ENCODE peak calls at places on chromosomes 11 and 22, in five cellular contexts. J is K562, Z is A549, H is H1, A is HepG2. R is an unnamed sample.
A peak's percentile ranks its signal among the peaks of the same experiment; 100 is the strongest.

GRCh38 chr11:102430158-102430836 is 22.3 kb downstream of the TMEM123 start:
- DNase-seq in J (no peak), Z (no peak), H (no peak), A (no peak), R (peak; percentile 70)

GRCh38 chr11:104024572-104024971 is 11.9 kb upstream of the DDI1 start:
- DNase-seq in J (no peak), Z (no peak), H (no peak), A (no peak), R (no peak)

GRCh38 chr11:46215208-46215931 is 62.1 kb upstream of the CREB3L1 start:
- DNase-seq in J (no peak), Z (no peak), H (no peak), A (no peak), R (no peak)

GRCh38 chr11:57255618-57256017 is 18.6 kb upstream of the APLNR start:
- DNase-seq in J (no peak), Z (no peak), H (no peak), A (no peak), R (peak; percentile 76)

GRCh38 chr11:32435511-32435946 is at the start of gene WT1:
- DNase-seq in J (peak; percentile 85), Z (peak; percentile 57), H (no peak), A (no peak), R (no peak)

GRCh38 chr11:112364962-112365481 is 104.4 kb upstream of the PLET1 start:
- DNase-seq in J (no peak), Z (no peak), H (no peak), A (peak; percentile 46), R (peak; percentile 99)

GRCh38 chr22:38455063-38455529 is at the start of gene KCNJ4:
- DNase-seq in J (no peak), Z (no peak), H (no peak), A (no peak), R (no peak)

GRCh38 chr22:28808716-28809355 is 8.5 kb upstream of the XBP1 start:
- DNase-seq in J (no peak), Z (no peak), H (no peak), A (peak; percentile 94), R (no peak)

GRCh38 chr11:16739326-16739875 is 954 bp downstream of the C11orf58 start:
- DNase-seq in J (no peak), Z (peak; percentile 25), H (no peak), A (no peak), R (peak; percentile 28)

GRCh38 chr22:19801340-19802000 is 40.9 kb downstream of the TBX1 start:
- DNase-seq in J (no peak), Z (no peak), H (no peak), A (no peak), R (no peak)

GRCh38 chr11:79092791-79093313 is 348.0 kb downstream of the TENM4 start:
- DNase-seq in J (no peak), Z (no peak), H (no peak), A (no peak), R (peak; percentile 100)

GRCh38 chr11:78564889-78565467 is 9.7 kb downstream of the NARS2 start:
- DNase-seq in J (no peak), Z (no peak), H (no peak), A (no peak), R (no peak)

GRCh38 chr11:2522636-2523255 is 77.9 kb downstream of the KCNQ1 start:
- DNase-seq in J (no peak), Z (no peak), H (no peak), A (no peak), R (no peak)

GRCh38 chr22:48743601-48744282 is 1083.9 kb downstream of the BRD1 start:
- DNase-seq in J (no peak), Z (no peak), H (no peak), A (no peak), R (no peak)

GRCh38 chr11:95067828-95068244 is 1.1 kb downstream of the SRSF8 start:
- DNase-seq in J (no peak), Z (no peak), H (no peak), A (no peak), R (no peak)

GRCh38 chr11:416051-416756 is 1.4 kb upstream of the SIGIRR start:
- DNase-seq in J (no peak), Z (no peak), H (no peak), A (no peak), R (no peak)

GRCh38 chr22:50089231-50090140 is at the start of gene MOV10L1:
- DNase-seq in J (peak; percentile 73), Z (no peak), H (no peak), A (no peak), R (no peak)

GRCh38 chr22:31339148-31339832 is 6.9 kb downstream of the PATZ1 start:
- DNase-seq in J (no peak), Z (no peak), H (no peak), A (peak; percentile 89), R (no peak)

GRCh38 chr11:6657346-6657745 is 1.7 kb upstream of the DCHS1 start:
- DNase-seq in J (no peak), Z (no peak), H (no peak), A (no peak), R (peak; percentile 28)

GRCh38 chr11:44309483-44310197 is at the start of gene ALX4:
- DNase-seq in J (peak; percentile 72), Z (no peak), H (no peak), A (no peak), R (no peak)

GRCh38 chr22:19814428-19814827 is 40.2 kb downstream of the GNB1L start:
- DNase-seq in J (no peak), Z (no peak), H (no peak), A (no peak), R (no peak)

GRCh38 chr22:27609411-27610029 is 192.0 kb downstream of the MN1 start:
- DNase-seq in J (no peak), Z (no peak), H (no peak), A (no peak), R (no peak)

GRCh38 chr11:114145166-114145695 is 85.7 kb downstream of the ZBTB16 start:
- DNase-seq in J (no peak), Z (no peak), H (no peak), A (no peak), R (no peak)

GRCh38 chr11:114150671-114151070 is 91.2 kb downstream of the ZBTB16 start:
- DNase-seq in J (peak; percentile 26), Z (no peak), H (no peak), A (no peak), R (no peak)

GRCh38 chr11:114151631-114152030 is 92.1 kb downstream of the ZBTB16 start:
- DNase-seq in J (no peak), Z (no peak), H (no peak), A (no peak), R (no peak)

GRCh38 chr11:114149689-114150407 is 90.3 kb downstream of the ZBTB16 start:
- DNase-seq in J (no peak), Z (no peak), H (no peak), A (no peak), R (no peak)

GRCh38 chr11:114147389-114148382 is 88.2 kb downstream of the ZBTB16 start:
- DNase-seq in J (peak; percentile 27), Z (no peak), H (no peak), A (no peak), R (no peak)
- TF ChIP-seq MAFK in J (no peak), Z (no peak), H (no peak), A (no peak), R (no peak)

DNA sequence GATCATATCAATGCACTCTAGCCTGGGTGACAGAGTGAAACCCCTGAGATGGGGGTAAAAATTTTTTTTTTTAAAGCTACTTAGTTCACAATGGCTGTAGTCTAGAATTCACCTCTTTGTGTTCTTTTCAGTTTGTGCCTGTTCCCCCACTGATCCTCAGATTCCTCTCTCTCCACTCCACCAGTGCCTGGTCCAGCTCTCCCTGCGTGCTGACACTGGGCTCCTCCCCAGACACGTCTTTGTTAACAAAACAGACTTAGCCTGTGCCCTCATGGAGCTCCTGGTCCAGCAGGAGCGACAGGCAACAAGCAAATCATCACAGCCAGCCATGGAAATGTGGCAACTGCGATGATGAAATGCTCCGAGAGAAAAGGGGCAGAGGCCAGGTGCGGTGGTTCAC is 34.0 kb downstream of the IFT27 start:
- DNase-seq in J (no peak), Z (no peak), H (no peak), A (no peak), R (no peak)
- TF ChIP-seq MAFK in J (no peak), Z (no peak), H (no peak), A (no peak), R (no peak)

GRCh38 chr11:69321877-69322350 is 28.0 kb downstream of the MYEOV start:
- DNase-seq in J (no peak), Z (no peak), H (no peak), A (no peak), R (peak; percentile 96)

GRCh38 chr11:69320326-69320725 is 26.4 kb downstream of the MYEOV start:
- DNase-seq in J (no peak), Z (peak; percentile 69), H (no peak), A (no peak), R (no peak)

GRCh38 chr11:69318093-69318420 is 24.1 kb downstream of the MYEOV start:
- DNase-seq in J (no peak), Z (no peak), H (no peak), A (no peak), R (no peak)

GRCh38 chr11:69319255-69320106 is 25.5 kb downstream of the MYEOV start:
- DNase-seq in J (no peak), Z (no peak), H (no peak), A (no peak), R (no peak)

GRCh38 chr11:69320756-69321741 is 27.1 kb downstream of the MYEOV start:
- DNase-seq in J (no peak), Z (no peak), H (no peak), A (no peak), R (peak; percentile 52)
- TF ChIP-seq MAFK in J (no peak), Z (no peak), H (no peak), A (no peak), R (no peak)

GRCh38 chr11:34604216-34604615 is 16.7 kb upstream of the EHF start:
- DNase-seq in J (no peak), Z (no peak), H (no peak), A (no peak), R (no peak)

GRCh38 chr11:34609187-34609751 is 11.6 kb upstream of the EHF start:
- DNase-seq in J (no peak), Z (no peak), H (no peak), A (no peak), R (no peak)

GRCh38 chr11:34604909-34605308 is 16.0 kb upstream of the EHF start:
- DNase-seq in J (no peak), Z (no peak), H (no peak), A (no peak), R (no peak)

GRCh38 chr11:34605481-34606325 is 15.2 kb upstream of the EHF start:
- DNase-seq in J (no peak), Z (no peak), H (no peak), A (no peak), R (no peak)

DNA sequence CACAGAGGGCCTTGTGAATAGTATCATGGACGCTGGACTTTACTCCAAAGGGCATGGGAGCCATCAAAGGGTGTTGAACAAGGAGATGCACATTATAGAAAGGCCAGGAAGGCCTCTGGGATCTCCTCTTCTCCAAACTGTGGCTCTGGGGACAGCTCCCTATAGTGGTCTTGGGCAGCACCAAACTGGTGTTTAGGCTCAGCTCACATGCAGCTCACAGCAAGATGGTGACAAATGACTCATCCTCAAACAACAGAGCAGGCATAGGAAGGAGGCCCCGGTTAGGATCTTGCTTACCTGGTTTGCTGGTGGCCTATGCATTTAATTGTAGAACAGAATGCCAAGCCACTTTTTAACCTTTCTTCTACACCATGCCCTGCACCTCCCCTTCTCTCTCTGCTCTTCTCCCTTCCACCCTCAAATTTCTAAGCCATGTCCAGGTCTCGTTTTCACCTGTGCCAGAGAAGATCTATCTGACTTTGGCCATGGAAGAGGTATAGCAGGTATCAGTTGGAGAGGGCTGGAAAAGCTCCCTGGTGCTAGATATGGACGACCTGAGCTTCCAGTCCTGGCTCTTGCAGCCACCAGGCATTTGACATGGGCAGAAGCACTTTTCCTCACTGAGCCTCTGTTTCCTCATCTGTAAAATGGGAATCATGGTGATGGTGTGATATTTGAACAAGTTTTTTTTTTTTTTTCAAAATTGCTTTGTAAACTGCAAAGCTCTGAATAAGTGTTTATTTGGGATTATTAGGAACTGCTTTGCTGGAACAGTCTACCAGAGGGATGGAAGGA is 14.4 kb upstream of the EHF start:
- DNase-seq in J (no peak), Z (no peak), H (no peak), A (peak; percentile 30), R (no peak)
- TF ChIP-seq MAFK in J (no peak), Z (no peak), H (no peak), A (no peak), R (no peak)

R was measured in IMR-90.